ENCODE peak calls at places on chromosomes 12 and 14, in five cellular contexts. D is K562, I is ovary, Z is sigmoid colon, Y is A549. H is an unnamed sample. For H3K4me1, the result is how much of the 10 kb centered on the place peaks cover.

GRCh38 chr14:62443796-62444195 is 601.5 kb downstream of the KCNH5 start:
- DNase-seq in D (no peak), I (no peak), Z (no peak), Y (no peak), H (no peak)

GRCh38 chr12:118059645-118060275 is 1.2 kb downstream of the WSB2 start:
- DNase-seq in D (no peak), I (no peak), Z (no peak), Y (no peak), H (no peak)

GRCh38 chr14:70871863-70872677 is 35.2 kb upstream of the PCNX1 start:
- DNase-seq in D (no peak), I (no peak), Z (no peak), Y (no peak), H (peak)

GRCh38 chr14:32013083-32013482 is 64.0 kb upstream of the ARHGAP5 start:
- DNase-seq in D (peak), I (no peak), Z (no peak), Y (peak), H (no peak)

GRCh38 chr12:76591461-76591860 is 31.9 kb upstream of the OSBPL8 start:
- DNase-seq in D (no peak), I (no peak), Z (no peak), Y (no peak), H (no peak)

GRCh38 chr14:67241416-67242362 is at the start of gene PALS1:
- DNase-seq in D (peak), I (no peak), Z (peak), Y (peak), H (no peak)

GRCh38 chr12:111437816-111438454 is 32.2 kb downstream of the SH2B3 start:
- DNase-seq in D (no peak), I (no peak), Z (no peak), Y (no peak), H (peak)

GRCh38 chr14:36518586-36519430 is 1.2 kb downstream of the NKX2-1 start:
- DNase-seq in D (no peak), I (no peak), Z (no peak), Y (no peak), H (peak)

GRCh38 chr12:50545783-50546182 is 41.0 kb downstream of the DIP2B start:
- DNase-seq in D (no peak), I (no peak), Z (no peak), Y (no peak), H (no peak)

GRCh38 chr14:51224551-51224950 is 15.5 kb upstream of the TMX1 start:
- DNase-seq in D (no peak), I (no peak), Z (no peak), Y (no peak), H (no peak)

GRCh38 chr12:12126551-12126950 is 55.8 kb downstream of the BCL2L14 start:
- DNase-seq in D (no peak), I (no peak), Z (no peak), Y (no peak), H (no peak)

GRCh38 chr12:9340422-9341259 is 132.4 kb upstream of the PZP start:
- DNase-seq in D (no peak), I (no peak), Z (no peak), Y (no peak), H (no peak)

GRCh38 chr14:64645220-64645891 is 58.9 kb upstream of the PLEKHG3 start:
- DNase-seq in D (no peak), I (peak), Z (peak), Y (peak), H (no peak)

GRCh38 chr12:111425655-111426054 is 19.9 kb downstream of the SH2B3 start:
- DNase-seq in D (no peak), I (no peak), Z (no peak), Y (no peak), H (no peak)

GRCh38 chr12:76032043-76032981 is 736 bp upstream of the PHLDA1 start:
- DNase-seq in D (peak), I (peak), Z (peak), Y (peak), H (peak)

GRCh38 chr12:23450810-23451209 is 498.7 kb downstream of the SOX5 start:
- DNase-seq in D (no peak), I (no peak), Z (no peak), Y (no peak), H (no peak)

GRCh38 chr12:98418357-98419075 is 96.9 kb upstream of the TMPO start:
- DNase-seq in D (peak), I (peak), Z (peak), Y (peak), H (peak)

GRCh38 chr12:126681676-126682075 is 1585.3 kb upstream of the TMEM132C start:
- DNase-seq in D (no peak), I (no peak), Z (no peak), Y (no peak), H (no peak)

GRCh38 chr12:53428741-53429140 is 5.1 kb downstream of the AMHR2 start:
- DNase-seq in D (no peak), I (peak), Z (no peak), Y (no peak), H (no peak)

GRCh38 chr14:65259000-65259399 is 153.5 kb upstream of the FUT8 start:
- DNase-seq in D (no peak), I (no peak), Z (no peak), Y (no peak), H (no peak)

GRCh38 chr12:103769240-103769945 is 71.6 kb downstream of the NT5DC3 start:
- DNase-seq in D (no peak), I (no peak), Z (peak), Y (no peak), H (no peak)

GRCh38 chr12:130868412-130868811 is 3.5 kb upstream of the RAN start:
- DNase-seq in D (no peak), I (no peak), Z (no peak), Y (no peak), H (no peak)

DNA sequence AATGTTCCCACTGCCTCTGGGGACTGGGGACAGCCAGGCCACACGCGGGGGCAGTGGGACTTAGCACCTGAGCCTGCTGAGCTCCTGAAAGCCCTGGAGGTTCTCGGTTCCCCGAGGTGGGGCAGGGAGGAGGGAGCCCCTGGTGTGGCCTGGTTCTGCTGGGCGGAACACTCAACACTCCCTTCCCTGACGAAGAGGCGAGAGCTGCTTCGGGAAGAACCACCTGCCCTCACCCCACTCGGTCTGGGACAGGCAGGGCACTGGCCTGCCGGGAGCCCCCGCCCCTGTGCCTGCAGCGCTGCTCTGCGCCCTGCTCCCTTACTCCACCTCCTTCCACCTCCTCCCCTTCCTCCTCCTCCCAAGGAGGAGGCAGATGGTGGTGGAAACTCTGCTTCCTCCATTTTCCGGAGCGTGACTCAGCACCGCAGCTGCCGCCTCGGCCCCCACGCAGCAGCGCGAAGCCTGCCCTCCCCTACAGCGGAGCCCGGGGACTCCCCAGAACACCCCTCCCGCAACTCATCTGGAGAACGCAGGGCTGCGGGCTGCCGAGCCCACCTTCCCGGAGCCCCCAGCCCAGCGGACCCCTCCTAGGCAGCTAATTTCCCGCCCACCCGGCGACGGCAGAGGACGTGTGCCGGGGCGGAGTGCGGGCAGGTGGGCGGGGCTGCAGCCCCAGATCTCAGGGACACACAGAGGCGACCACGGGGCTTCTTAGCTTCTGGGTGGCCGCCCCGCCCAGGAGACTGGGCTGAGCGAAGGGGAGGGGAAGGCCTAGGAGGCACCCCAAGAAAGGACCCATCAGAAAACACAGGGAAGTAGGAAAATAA is 11.7 kb upstream of the INF2 start:
- DNase-seq in D (peak), I (peak), Z (peak), Y (peak), H (peak)
- H3K27ac ChIP-seq in D (peak), I (peak), Z (peak), Y (peak), H (peak)

GRCh38 chr14:96094211-96094610 is 55.0 kb downstream of the C14orf132 start:
- DNase-seq in D (no peak), I (no peak), Z (no peak), Y (no peak), H (no peak)

GRCh38 chr14:96090441-96091148 is 51.4 kb downstream of the C14orf132 start:
- DNase-seq in D (no peak), I (peak), Z (peak), Y (no peak), H (peak)

GRCh38 chr14:96092936-96093335 is 53.8 kb downstream of the C14orf132 start:
- DNase-seq in D (no peak), I (no peak), Z (no peak), Y (no peak), H (peak)

GRCh38 chr14:96091149-96091693 is 52.1 kb downstream of the C14orf132 start:
- DNase-seq in D (no peak), I (no peak), Z (no peak), Y (no peak), H (peak)

DNA sequence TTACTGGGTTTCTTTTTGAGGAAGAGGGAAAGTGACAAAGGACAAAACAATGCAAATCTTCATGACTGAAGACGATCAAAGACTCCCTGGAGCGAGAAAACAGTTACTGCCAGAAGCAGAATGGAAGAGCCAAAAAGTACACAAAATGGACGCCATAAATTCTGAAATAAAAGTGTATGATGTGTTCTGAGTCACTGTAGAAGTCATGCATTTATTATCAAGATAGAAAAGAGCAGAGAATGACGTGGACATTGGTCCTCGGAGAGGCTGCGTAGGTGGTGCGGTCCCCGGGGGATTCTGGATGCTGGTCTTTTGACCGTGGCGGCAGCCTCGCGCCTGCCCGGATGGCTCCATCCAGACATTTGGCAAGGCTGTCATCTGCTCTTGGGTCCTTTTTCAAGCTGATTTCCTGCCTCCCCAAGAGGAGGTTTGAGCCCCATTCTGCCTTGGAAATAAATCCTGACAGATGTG is 52.8 kb downstream of the C14orf132 start:
- DNase-seq in D (no peak), I (no peak), Z (no peak), Y (no peak), H (peak)
- H3K4me1 ChIP-seq in D (under half), I (under half), Z (under half), Y (under half), H (under half)

GRCh38 chr14:101360045-101360931 is 201.0 kb upstream of the DIO3 start:
- DNase-seq in D (peak), I (peak), Z (peak), Y (no peak), H (peak)

GRCh38 chr14:101361044-101361443 is 200.3 kb upstream of the DIO3 start:
- DNase-seq in D (no peak), I (peak), Z (peak), Y (no peak), H (peak)

GRCh38 chr14:101358320-101358569 is 203.1 kb upstream of the DIO3 start:
- DNase-seq in D (no peak), I (no peak), Z (peak), Y (no peak), H (no peak)

GRCh38 chr14:101358726-101359125 is 202.6 kb upstream of the DIO3 start:
- DNase-seq in D (no peak), I (no peak), Z (peak), Y (no peak), H (no peak)

DNA sequence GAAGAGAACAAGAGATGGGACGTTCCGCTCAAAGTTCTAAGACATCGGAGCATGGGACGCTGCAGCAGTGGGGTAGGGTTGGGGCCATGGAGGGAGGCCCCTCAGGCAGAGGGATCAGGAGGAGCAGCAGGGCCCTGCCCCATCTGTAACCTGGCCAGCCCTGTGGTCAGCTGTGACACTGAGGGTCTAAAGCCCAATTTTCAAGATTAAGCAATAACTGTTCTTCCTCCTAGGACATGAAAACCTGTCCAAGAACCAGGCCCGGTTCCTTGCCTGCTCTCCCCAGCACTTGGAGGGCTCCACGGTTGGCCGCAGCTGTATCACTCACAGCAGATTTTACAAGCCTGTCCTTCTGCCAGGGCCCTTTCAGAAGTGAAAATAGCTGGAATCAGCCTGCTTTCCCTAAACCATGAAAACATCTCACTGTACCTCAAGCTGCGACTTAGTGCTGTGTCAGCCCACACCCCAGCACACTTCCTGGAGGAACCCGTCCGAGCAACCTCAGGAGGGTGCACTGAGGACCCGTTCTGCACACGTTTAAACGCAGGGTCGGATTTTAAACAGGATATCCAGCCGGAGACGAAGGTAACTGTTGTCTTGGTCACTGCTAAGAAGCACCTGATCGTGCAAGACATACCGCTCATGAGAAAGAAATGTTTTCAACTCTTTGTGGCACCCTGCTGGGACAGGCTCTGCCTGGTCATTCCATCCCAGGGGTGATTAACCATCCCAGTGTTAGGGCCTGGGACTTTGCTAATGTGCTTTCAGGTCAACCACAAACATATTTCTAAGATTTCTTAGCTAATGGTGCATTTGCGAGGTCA is 201.9 kb upstream of the DIO3 start:
- DNase-seq in D (no peak), I (peak), Z (peak), Y (no peak), H (no peak)
- TF ChIP-seq EP300 in D (no peak), I (no peak), Z (no peak), Y (no peak), H (no peak)

GRCh38 chr12:106274012-106274411 is 26.2 kb upstream of the CKAP4 start:
- DNase-seq in D (no peak), I (peak), Z (no peak), Y (no peak), H (no peak)
- H3K27ac ChIP-seq in D (no peak), I (no peak), Z (no peak), Y (no peak), H (no peak)

GRCh38 chr12:96397756-96398421 is 2.4 kb downstream of the CDK17 start:
- DNase-seq in D (no peak), I (no peak), Z (no peak), Y (no peak), H (no peak)
- H3K4me1 ChIP-seq in D (under half), I (under half), Z (under half), Y (under half), H (under half)

DNA sequence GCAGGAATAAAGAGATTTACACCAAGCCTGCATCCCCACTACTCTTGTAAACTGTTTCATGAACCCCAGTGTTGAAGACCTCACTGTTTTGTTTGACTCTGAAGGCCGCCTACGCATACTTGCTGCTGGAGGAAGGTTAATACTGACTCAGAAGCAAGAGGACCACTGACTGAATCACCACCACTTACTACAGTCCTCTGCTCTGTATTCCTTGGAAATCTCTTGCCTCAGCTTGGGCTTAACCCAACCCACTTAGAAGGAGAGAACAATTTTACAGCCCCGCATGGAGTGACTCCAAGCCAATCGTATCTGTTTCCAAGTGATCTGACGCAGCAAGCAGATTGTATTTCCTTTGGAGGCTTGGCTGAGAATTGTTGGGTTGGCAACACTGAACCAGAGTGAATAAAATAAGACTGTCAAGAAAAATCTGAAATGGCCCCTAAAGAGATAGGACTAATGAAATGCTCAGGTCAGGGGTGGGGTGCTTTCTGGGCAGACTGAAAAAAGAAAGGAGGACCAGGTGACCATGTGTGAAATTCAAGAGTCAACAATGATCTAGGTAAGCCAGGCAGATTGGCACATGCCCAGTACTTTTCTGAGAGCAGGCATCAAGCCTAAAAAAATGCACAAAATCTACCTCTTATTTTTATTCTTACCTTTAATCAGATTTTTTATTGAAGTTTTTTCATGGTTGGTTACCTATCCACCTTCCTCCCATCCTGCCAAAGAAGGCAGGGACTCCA is 248.5 kb downstream of the ZFP36L1 start:
- DNase-seq in D (no peak), I (peak), Z (peak), Y (no peak), H (no peak)
- TF ChIP-seq EP300 in D (no peak), I (no peak), Z (peak), Y (no peak), H (no peak)

H was measured in upper lobe of left lung.